ENCODE peak calls at places on chromosomes 13 and 19, in seven cellular contexts. D, U, J, I, L, P and O are unnamed samples.

GRCh38 chr19:8659905-8660304 is 29.5 kb downstream of the NFILZ start:
- DNase-seq in L (no peak), U (no peak), D (no peak), I (no peak), J (no peak), P (no peak), O (no peak)

GRCh38 chr13:43023244-43023931 is at the start of gene DNAJC15:
- DNase-seq in I (peak; percentile 74), D (no peak), L (peak; percentile 89), P (no peak), U (no peak), J (peak; percentile 81), O (peak; percentile 52)

GRCh38 chr13:19927117-19927734 is 31.3 kb upstream of the ZMYM2 start:
- DNase-seq in P (peak; percentile 8), J (no peak), I (no peak), L (peak; percentile 55), D (peak; percentile 16), U (no peak), O (no peak)

GRCh38 chr13:95317037-95317989 is 16.1 kb upstream of the ABCC4 start:
- DNase-seq in D (peak; percentile 87), J (no peak), U (no peak), P (no peak), L (peak; percentile 28), I (no peak), O (no peak)

GRCh38 chr19:32342695-32343094 is 2.7 kb upstream of the ZNF507 start:
- DNase-seq in U (no peak), L (no peak), D (no peak), J (no peak), I (no peak), P (no peak), O (no peak)

GRCh38 chr19:10353793-10354391 is 14.5 kb upstream of the ICAM3 start:
- DNase-seq in I (no peak), D (no peak), J (peak; percentile 100), L (peak; percentile 26), U (no peak), P (no peak), O (no peak)

GRCh38 chr13:61685683-61686013 is 270.0 kb upstream of the PCDH20 start:
- DNase-seq in P (peak; percentile 16), J (peak; percentile 28), I (no peak), U (no peak), D (no peak), L (no peak), O (no peak)

GRCh38 chr13:46386996-46387851 is at the start of gene RUBCNL:
- DNase-seq in U (no peak), J (peak; percentile 70), I (no peak), P (peak; percentile 32), D (no peak), L (peak; percentile 27), O (no peak)

GRCh38 chr19:45828945-45829344 is 13.8 kb upstream of the RSPH6A start:
- DNase-seq in J (no peak), L (no peak), D (no peak), U (no peak), P (no peak), I (no peak), O (no peak)

GRCh38 chr13:100443998-100444328 is 144.6 kb downstream of the GGACT start:
- DNase-seq in L (no peak), D (no peak), J (no peak), I (no peak), P (no peak), U (no peak), O (no peak)

GRCh38 chr13:99736541-99736940 is 235.0 kb downstream of the ZIC5 start:
- DNase-seq in L (no peak), U (no peak), J (no peak), D (no peak), I (no peak), P (no peak), O (no peak)

GRCh38 chr13:47999973-48000372 is 1.1 kb downstream of the SUCLA2 start:
- DNase-seq in U (no peak), I (no peak), P (no peak), L (no peak), D (no peak), J (no peak), O (no peak)

GRCh38 chr19:40576181-40576584 is 490 bp upstream of the SHKBP1 start:
- DNase-seq in L (no peak), U (no peak), D (no peak), I (no peak), P (no peak), J (no peak), O (no peak)

GRCh38 chr13:113588394-113589111 is 4.0 kb downstream of the TFDP1 start:
- DNase-seq in P (no peak), U (no peak), D (no peak), J (no peak), I (no peak), L (no peak), O (no peak)

GRCh38 chr19:48372904-48373303 is 8.7 kb downstream of the SYNGR4 start:
- DNase-seq in J (no peak), D (no peak), U (no peak), L (no peak), I (no peak), P (no peak), O (no peak)